ENCODE peak calls at places on chromosome 11, in nine cellular contexts. G is stimulated activated CD8-positive, alpha-beta memory T cell treated with anti-CD3 and anti-CD28 coated beads, Interleukin-4, amount 100 ng/mL, for 1 hour; O is NCI-H187; Y is GDM1; T is pons; C is kidney tubule cell; K is left ventricle myocardium superior; D is psoas muscle; V is cardiac fibroblast. H is an unnamed sample.

GRCh38 chr11:75279273-75279672 is 38.7 kb downstream of the TPBGL start:
- DNase-seq in G (no peak), O (no peak), Y (no peak), T (no peak), C (no peak), K (peak), D (no peak), V (no peak), H (no peak)

GRCh38 chr11:67436459-67437081 is 912 bp downstream of the PTPRCAP start:
- DNase-seq in G (no peak), O (no peak), Y (peak), T (no peak), C (no peak), K (no peak), D (no peak), V (peak), H (no peak)

GRCh38 chr11:79438631-79439429 is 2.0 kb downstream of the TENM4 start:
- DNase-seq in G (no peak), O (no peak), Y (no peak), T (peak), C (peak), K (peak), D (no peak), V (peak), H (no peak)

GRCh38 chr11:44301856-44302231 is 8.1 kb downstream of the ALX4 start:
- DNase-seq in G (no peak), O (no peak), Y (no peak), T (no peak), C (peak), K (no peak), D (no peak), V (peak), H (no peak)

GRCh38 chr11:35389112-35389511 is 30.2 kb downstream of the SLC1A2 start:
- DNase-seq in G (no peak), O (no peak), Y (no peak), T (no peak), C (no peak), K (no peak), D (no peak), V (no peak), H (no peak)

GRCh38 chr11:94740083-94740974 is 27.8 kb upstream of the AMOTL1 start:
- DNase-seq in G (no peak), O (no peak), Y (no peak), T (no peak), C (no peak), K (peak), D (peak), V (peak), H (no peak)

GRCh38 chr11:35304393-35304790 is 115.0 kb downstream of the SLC1A2 start:
- DNase-seq in G (no peak), O (no peak), Y (peak), T (no peak), C (peak), K (no peak), D (no peak), V (peak), H (peak)

GRCh38 chr11:86918943-86919342 is 36.3 kb downstream of the FZD4 start:
- DNase-seq in G (no peak), O (no peak), Y (no peak), T (no peak), C (no peak), K (no peak), D (no peak), V (peak), H (no peak)

GRCh38 chr11:120907971-120908370 is 115.9 kb upstream of the TBCEL start:
- DNase-seq in G (no peak), O (no peak), Y (no peak), T (no peak), C (no peak), K (no peak), D (no peak), V (no peak), H (no peak)

GRCh38 chr11:44899959-44900358 is 50.7 kb downstream of the TP53I11 start:
- DNase-seq in G (no peak), O (no peak), Y (peak), T (no peak), C (peak), K (no peak), D (no peak), V (peak), H (no peak)

GRCh38 chr11:36233226-36233625 is 56.0 kb downstream of the COMMD9 start:
- DNase-seq in G (no peak), O (no peak), Y (no peak), T (no peak), C (no peak), K (no peak), D (no peak), V (peak), H (no peak)

GRCh38 chr11:116578971-116579687 is 193.7 kb downstream of the BUD13 start:
- DNase-seq in G (no peak), O (no peak), Y (no peak), T (peak), C (no peak), K (peak), D (no peak), V (no peak), H (no peak)

GRCh38 chr11:9462806-9463537 is 2.2 kb downstream of the ZNF143 start:
- DNase-seq in G (no peak), O (no peak), Y (no peak), T (peak), C (peak), K (no peak), D (no peak), V (peak), H (no peak)

GRCh38 chr11:1566381-1567051 is 5.6 kb downstream of the DUSP8 start:
- DNase-seq in G (no peak), O (no peak), Y (no peak), T (no peak), C (no peak), K (peak), D (no peak), V (no peak), H (no peak)

GRCh38 chr11:1178201-1178885 is 20.6 kb downstream of the MUC5AC start:
- DNase-seq in G (no peak), O (no peak), Y (no peak), T (no peak), C (no peak), K (peak), D (no peak), V (no peak), H (no peak)

GRCh38 chr11:15591112-15591537 is 476.4 kb downstream of the INSC start:
- DNase-seq in G (no peak), O (no peak), Y (no peak), T (no peak), C (no peak), K (peak), D (no peak), V (no peak), H (no peak)

GRCh38 chr11:71395010-71395560 is 53.1 kb downstream of the DHCR7 start:
- DNase-seq in G (no peak), O (no peak), Y (no peak), T (no peak), C (no peak), K (no peak), D (no peak), V (no peak), H (no peak)

H was measured in epithelial cell of proximal tubule.